ENCODE peak calls at places on chromosome 14, in eight cellular contexts. X, L, T, P, W, G, Z and E are unnamed samples.
A peak's percentile ranks its signal among the peaks of the same experiment; 100 is the strongest.

GRCh38 chr14:77319416-77319815 is 1.3 kb downstream of the POMT2 start:
- DNase-seq in Z (no peak), P (no peak), W (no peak), T (no peak), X (no peak), G (no peak), L (no peak), E (no peak)

GRCh38 chr14:59360923-59361794 is 104.0 kb downstream of the GPR135 start:
- DNase-seq in W (no peak), X (no peak), P (no peak), L (peak; percentile 44), G (peak; percentile 90), T (peak; percentile 80), Z (no peak), E (peak; percentile 80)

GRCh38 chr14:79161576-79161975 is 991.4 kb downstream of the NRXN3 start:
- DNase-seq in P (no peak), X (peak; percentile 23), G (no peak), Z (no peak), L (no peak), W (no peak), T (no peak), E (no peak)

GRCh38 chr14:36367985-36368774 is 47.7 kb upstream of the MBIP start:
- DNase-seq in L (no peak), P (no peak), W (no peak), X (no peak), G (no peak), Z (no peak), T (no peak), E (no peak)

GRCh38 chr14:28770061-28770460 is 3.5 kb downstream of the FOXG1 start:
- DNase-seq in P (no peak), X (no peak), Z (no peak), W (no peak), T (no peak), G (no peak), L (no peak), E (no peak)

GRCh38 chr14:59278111-59278510 is 89.6 kb downstream of the DAAM1 start:
- DNase-seq in P (no peak), T (no peak), G (no peak), W (no peak), X (no peak), Z (no peak), L (no peak), E (no peak)

GRCh38 chr14:77498984-77499527 is 440 bp upstream of the ISM2 start:
- DNase-seq in Z (no peak), T (no peak), L (no peak), W (no peak), G (peak; percentile 6), P (peak; percentile 54), X (no peak), E (no peak)

GRCh38 chr14:76773188-76773885 is 12.1 kb downstream of the VASH1 start:
- DNase-seq in L (peak; percentile 68), G (no peak), Z (peak; percentile 73), T (peak; percentile 66), P (peak; percentile 46), W (no peak), X (no peak), E (peak; percentile 85)

GRCh38 chr14:96103560-96104460 is 64.6 kb downstream of the C14orf132 start:
- DNase-seq in P (no peak), W (no peak), X (no peak), T (no peak), L (no peak), Z (no peak), G (peak; percentile 86), E (no peak)

GRCh38 chr14:55389330-55389729 is 22.3 kb downstream of the ATG14 start:
- DNase-seq in W (no peak), P (no peak), T (no peak), Z (no peak), G (no peak), X (no peak), L (no peak), E (no peak)

GRCh38 chr14:91374287-91374880 is 43.2 kb downstream of the CCDC88C start:
- DNase-seq in G (peak; percentile 48), X (no peak), P (no peak), L (no peak), W (no peak), T (no peak), Z (no peak), E (peak; percentile 11)

GRCh38 chr14:50677527-50678063 is 9.5 kb upstream of the SAV1 start:
- DNase-seq in X (no peak), T (no peak), Z (no peak), G (no peak), P (no peak), W (no peak), L (no peak), E (no peak)

GRCh38 chr14:76964695-76965094 is 63.8 kb downstream of the IRF2BPL start:
- DNase-seq in Z (no peak), L (no peak), P (peak; percentile 72), W (no peak), T (no peak), G (no peak), X (peak; percentile 49), E (no peak)